ENCODE peak calls at places on chromosomes 11 and 22, in ten cellular contexts. U is T-helper 1 cell; F is CD4-positive, alpha-beta T cell; A is SW 1271; R is stimulated activated naive CD4-positive, alpha-beta T cell treated with Interleukin-2 at 50 U/mL for 16 hours; I is activated CD4-positive, alpha-beta T cell treated with anti-CD3 and anti-CD28 coated beads for 1 hour; X is activated T-helper 9 cell treated with anti-CD3 and anti-CD28 coated beads, Interleukin-2, amount 50 U/mL, for 16 hours; Z is neuronal stem cell; L is Kasumi-1; D is NCI-H345. V is an unnamed sample.
A peak's percentile ranks its signal among the peaks of the same experiment; 100 is the strongest.

GRCh38 chr11:131691558-131692041 is 321.2 kb downstream of the NTM start:
- DNase-seq in F (no peak), L (no peak), U (no peak), Z (no peak), A (no peak), I (no peak), D (no peak), R (no peak), X (no peak), V (no peak)

GRCh38 chr11:121494355-121495099 is 41.8 kb upstream of the SORL1-AS1 start:
- DNase-seq in I (no peak), A (no peak), L (peak; percentile 27), D (no peak), U (no peak), Z (no peak), X (no peak), F (no peak), R (peak; percentile 48), V (no peak)

GRCh38 chr11:8671242-8671641 is 11.2 kb downstream of the TRIM66 start:
- DNase-seq in X (no peak), R (no peak), I (no peak), U (no peak), A (peak; percentile 85), Z (peak; percentile 87), F (no peak), D (peak; percentile 40), L (no peak), V (no peak)

GRCh38 chr11:62497132-62497915 is 49.3 kb downstream of the AHNAK start:
- DNase-seq in X (no peak), I (no peak), R (no peak), A (peak; percentile 96), L (peak; percentile 13), F (no peak), U (no peak), D (peak; percentile 30), Z (no peak), V (peak; percentile 62)

GRCh38 chr11:9529333-9529648 is 44.2 kb upstream of the WEE1 start:
- DNase-seq in Z (no peak), R (no peak), I (no peak), A (no peak), L (no peak), D (peak; percentile 3), U (no peak), X (no peak), F (no peak), V (no peak)

GRCh38 chr11:824292-824880 is 3.3 kb upstream of the CRACR2B start:
- DNase-seq in Z (no peak), R (no peak), D (no peak), L (no peak), X (no peak), F (no peak), A (no peak), U (no peak), I (no peak), V (no peak)

GRCh38 chr11:79796704-79797103 is 355.9 kb upstream of the TENM4 start:
- DNase-seq in Z (no peak), I (no peak), X (no peak), R (no peak), D (no peak), F (no peak), A (no peak), U (no peak), L (no peak), V (no peak)

GRCh38 chr11:124669193-124669592 is 4.3 kb downstream of the SIAE start:
- DNase-seq in X (no peak), R (no peak), U (peak; percentile 40), Z (no peak), F (peak; percentile 2), D (peak; percentile 28), I (no peak), L (peak; percentile 74), A (peak; percentile 58), V (peak; percentile 47)

GRCh38 chr11:110565344-110565684 is 135.6 kb downstream of the FDX1 start:
- DNase-seq in Z (no peak), X (no peak), R (no peak), A (no peak), U (no peak), I (no peak), F (no peak), L (peak; percentile 92), D (no peak), V (no peak)

GRCh38 chr11:128342511-128343133 is 244.7 kb downstream of the ETS1 start:
- DNase-seq in A (no peak), F (peak; percentile 67), X (peak; percentile 48), Z (no peak), D (peak; percentile 96), U (peak; percentile 37), R (peak; percentile 69), I (peak; percentile 50), L (peak; percentile 52), V (no peak)

GRCh38 chr11:86760577-86760976 is 39.8 kb upstream of the PRSS23 start:
- DNase-seq in Z (no peak), L (no peak), X (no peak), U (no peak), F (no peak), I (no peak), D (no peak), A (no peak), R (no peak), V (no peak)

GRCh38 chr11:71136095-71136845 is 116.1 kb downstream of the SHANK2 start:
- DNase-seq in A (no peak), D (no peak), U (no peak), Z (no peak), X (no peak), L (no peak), F (no peak), R (no peak), I (no peak), V (no peak)

GRCh38 chr11:342328-342727 is 21.7 kb upstream of the IFITM3 start:
- DNase-seq in F (no peak), A (no peak), L (no peak), U (no peak), R (no peak), Z (no peak), X (no peak), D (no peak), I (no peak), V (no peak)

GRCh38 chr11:71140206-71140919 is 112.0 kb downstream of the SHANK2 start:
- DNase-seq in F (no peak), R (no peak), Z (no peak), A (no peak), D (peak; percentile 97), L (no peak), X (no peak), I (no peak), U (no peak), V (no peak)

GRCh38 chr11:78432058-78432515 is 14.5 kb upstream of the GAB2 start:
- DNase-seq in R (no peak), I (no peak), D (peak; percentile 3), X (no peak), F (no peak), Z (no peak), U (no peak), L (peak; percentile 41), A (no peak), V (no peak)

GRCh38 chr11:123137496-123138270 is 57.4 kb downstream of the CLMP start:
- DNase-seq in U (no peak), L (peak; percentile 47), D (no peak), A (no peak), R (no peak), I (no peak), X (no peak), F (no peak), Z (peak; percentile 20), V (no peak)

GRCh38 chr11:85725510-85726258 is 39.7 kb upstream of the CCDC89 start:
- DNase-seq in U (no peak), A (peak; percentile 94), L (no peak), Z (no peak), R (no peak), X (no peak), D (no peak), F (no peak), I (no peak), V (peak; percentile 16)

GRCh38 chr22:44386386-44387035 is 73.8 kb upstream of the SHISAL1 start:
- DNase-seq in L (no peak), Z (no peak), X (no peak), F (no peak), R (no peak), U (no peak), I (no peak), A (no peak), D (no peak), V (no peak)

GRCh38 chr11:2483426-2483825 is 38.6 kb downstream of the KCNQ1 start:
- DNase-seq in L (no peak), R (no peak), D (peak; percentile 22), X (no peak), Z (no peak), F (no peak), U (no peak), I (no peak), A (no peak), V (no peak)

GRCh38 chr11:69443138-69443967 is 38.1 kb upstream of the LINC01488 start:
- DNase-seq in I (peak; percentile 52), F (peak; percentile 55), D (peak; percentile 41), R (peak; percentile 65), L (peak; percentile 86), A (no peak), Z (peak; percentile 91), U (peak; percentile 36), X (peak; percentile 41), V (peak; percentile 90)

GRCh38 chr22:44572414-44573207 is 74.6 kb upstream of the RTL6 start:
- DNase-seq in X (no peak), L (no peak), Z (no peak), U (no peak), A (no peak), F (no peak), D (no peak), I (no peak), R (no peak), V (no peak)

GRCh38 chr11:62712861-62713260 is 5.4 kb downstream of the GNG3 start:
- DNase-seq in I (no peak), Z (no peak), X (no peak), A (no peak), F (no peak), D (no peak), L (no peak), U (no peak), R (no peak), V (no peak)

GRCh38 chr11:95641506-95641905 is 148.1 kb downstream of the FAM76B start:
- DNase-seq in A (no peak), I (no peak), F (no peak), Z (no peak), U (peak; percentile 6), L (no peak), X (no peak), R (no peak), D (no peak), V (no peak)

GRCh38 chr11:12119502-12119901 is 9.1 kb downstream of the MICAL2 start:
- DNase-seq in A (no peak), X (no peak), I (no peak), R (no peak), Z (no peak), L (no peak), D (no peak), F (no peak), U (no peak), V (no peak)

GRCh38 chr22:49236541-49237075 is 591.1 kb downstream of the BRD1 start:
- DNase-seq in U (no peak), I (no peak), F (no peak), L (no peak), X (no peak), D (no peak), Z (no peak), A (no peak), R (no peak), V (no peak)

GRCh38 chr22:24730864-24731263 is 43.7 kb downstream of the PIWIL3 start:
- DNase-seq in I (no peak), L (no peak), F (no peak), R (no peak), D (no peak), Z (no peak), X (no peak), A (no peak), U (no peak), V (no peak)

GRCh38 chr11:107017433-107018227 is 646 bp downstream of the GUCY1A2 start:
- DNase-seq in Z (peak; percentile 61), U (no peak), A (peak; percentile 65), R (no peak), F (no peak), L (peak; percentile 18), I (no peak), D (peak; percentile 33), X (no peak), V (peak; percentile 48)